ENCODE peak calls at places on chromosomes 7 and 10, in five cellular contexts. Z is fibroblast of lung, V is osteocyte, D is psoas muscle, X is tibial artery. J is an unnamed sample.

GRCh38 chr7:90119178-90119971 is 34.9 kb upstream of the STEAP1 start:
- DNase-seq in X (no peak), V (no peak), Z (peak), D (peak), J (peak)

GRCh38 chr10:130398090-130398994 is 262.2 kb downstream of the GLRX3 start:
- DNase-seq in V (peak), X (no peak), Z (no peak), D (no peak), J (no peak)

GRCh38 chr10:71203716-71204115 is 8.7 kb upstream of the UNC5B start:
- DNase-seq in V (no peak), Z (no peak), X (peak), D (no peak), J (no peak)

GRCh38 chr7:48411619-48412018 is 240.4 kb downstream of the ABCA13 start:
- DNase-seq in Z (no peak), V (no peak), D (no peak), X (no peak), J (no peak)

GRCh38 chr7:69199661-69200060 is 398.6 kb upstream of the AUTS2 start:
- DNase-seq in X (no peak), Z (no peak), D (no peak), V (no peak), J (no peak)

GRCh38 chr10:50316169-50316568 is 64.9 kb upstream of the ASAH2 start:
- DNase-seq in Z (no peak), V (no peak), X (no peak), D (no peak), J (no peak)

GRCh38 chr10:4916086-4916716 is 47.0 kb upstream of the AKR1C1 start:
- DNase-seq in V (no peak), D (no peak), X (no peak), Z (no peak), J (no peak)

GRCh38 chr7:27745064-27745583 is 5.2 kb downstream of the TAX1BP1 start:
- DNase-seq in Z (peak), X (no peak), V (no peak), D (no peak), J (no peak)

GRCh38 chr7:22113041-22113440 is 167.3 kb upstream of the CDCA7L start:
- DNase-seq in D (no peak), V (no peak), Z (no peak), X (no peak), J (no peak)

GRCh38 chr7:128105228-128106022 is 74.2 kb upstream of the LRRC4 start:
- DNase-seq in Z (no peak), D (no peak), V (no peak), X (no peak), J (no peak)

GRCh38 chr7:125136755-125137547 is 207.3 kb upstream of the POT1 start:
- DNase-seq in V (no peak), D (no peak), Z (peak), X (no peak), J (no peak)

GRCh38 chr10:61899045-61899444 is 2.5 kb upstream of the ARID5B start:
- DNase-seq in X (no peak), V (no peak), Z (peak), D (no peak), J (no peak)

GRCh38 chr7:84025332-84025927 is 169.2 kb downstream of the SEMA3A start:
- DNase-seq in Z (peak), V (no peak), X (no peak), D (no peak), J (no peak)

GRCh38 chr10:36720931-36721330 is 404.5 kb upstream of the ANKRD30A start:
- DNase-seq in Z (no peak), X (no peak), V (no peak), D (no peak), J (no peak)

GRCh38 chr10:36722777-36723176 is 402.6 kb upstream of the ANKRD30A start:
- DNase-seq in V (no peak), X (no peak), Z (no peak), D (no peak), J (no peak)

GRCh38 chr10:36721851-36722250 is 403.5 kb upstream of the ANKRD30A start:
- DNase-seq in D (no peak), X (no peak), Z (no peak), V (no peak), J (no peak)

GRCh38 chr10:36730316-36730715 is 395.1 kb upstream of the ANKRD30A start:
- DNase-seq in V (no peak), X (no peak), D (no peak), Z (no peak), J (no peak)

GRCh38 chr10:36725581-36726520 is 399.5 kb upstream of the ANKRD30A start:
- DNase-seq in D (peak), Z (peak), X (no peak), V (no peak), J (no peak)
- TF ChIP-seq CTCF in D (no peak), Z (peak), X (no peak), V (peak), J (no peak)

DNA sequence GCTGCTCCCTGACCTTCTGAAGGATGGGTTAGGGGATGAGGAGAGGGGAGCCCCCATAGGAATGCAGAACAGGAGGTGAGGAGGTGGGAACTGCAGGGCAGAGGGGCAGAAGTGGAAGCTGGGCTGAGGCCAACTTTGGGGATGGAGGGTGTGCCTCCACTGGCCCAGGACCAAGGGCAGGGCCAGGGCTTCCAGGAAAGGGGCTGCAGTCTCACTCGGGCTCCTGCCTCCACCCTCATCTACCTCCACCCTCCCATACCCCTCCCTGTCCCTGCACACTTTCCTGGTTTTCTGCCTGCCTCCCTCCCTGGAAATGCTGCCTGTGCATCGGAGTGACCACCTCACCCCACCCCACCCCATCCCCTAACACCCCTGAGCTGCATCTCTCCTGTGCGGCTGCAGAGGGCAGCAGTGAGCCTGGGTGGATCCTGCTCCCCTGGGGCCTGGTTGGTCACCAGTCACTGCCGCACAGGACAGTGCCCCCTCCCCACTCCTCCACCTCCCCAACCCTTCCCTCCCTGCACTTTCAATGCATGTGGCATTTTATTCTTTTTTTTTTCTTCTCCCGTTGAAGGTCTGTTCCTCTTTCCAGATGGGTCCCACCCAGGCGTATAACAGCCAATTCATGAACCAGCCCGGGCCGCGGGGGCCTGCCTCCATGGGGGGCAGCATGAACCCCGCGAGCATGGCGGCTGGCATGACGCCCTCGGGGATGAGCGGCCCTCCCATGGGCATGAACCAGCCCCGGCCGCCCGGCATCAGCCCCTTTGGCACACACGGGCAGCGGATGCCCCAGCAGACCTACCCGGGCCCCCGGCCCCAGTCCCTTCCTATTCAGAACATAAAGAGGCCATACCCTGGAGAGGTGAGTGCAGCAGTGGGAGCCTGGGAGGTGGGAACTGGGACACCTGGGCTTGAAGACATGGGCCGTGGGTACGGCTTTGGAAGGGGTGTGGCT is 54.2 kb upstream of the PPIF start:
- DNase-seq in X (no peak), V (no peak), Z (no peak), D (no peak), J (no peak)
- TF ChIP-seq CTCF in X (no peak), V (peak), Z (peak), D (peak), J (no peak)

GRCh38 chr7:129334473-129334872 is 99.8 kb upstream of the STRIP2 start:
- DNase-seq in X (no peak), D (no peak), Z (no peak), V (no peak), J (no peak)
- TF ChIP-seq CTCF in X (no peak), D (no peak), Z (no peak), V (no peak), J (no peak)

GRCh38 chr7:45100761-45101480 is 10.6 kb downstream of the TBRG4 start:
- DNase-seq in V (no peak), Z (no peak), D (no peak), X (peak), J (no peak)

GRCh38 chr7:45101748-45102147 is 9.7 kb downstream of the TBRG4 start:
- DNase-seq in Z (no peak), V (no peak), D (no peak), X (peak), J (no peak)

GRCh38 chr7:45104844-45105587 is 6.5 kb downstream of the TBRG4 start:
- DNase-seq in Z (no peak), D (no peak), V (no peak), X (peak), J (no peak)

GRCh38 chr7:45103958-45104843 is 7.3 kb downstream of the TBRG4 start:
- DNase-seq in D (no peak), V (no peak), X (peak), Z (no peak), J (no peak)

GRCh38 chr7:45102785-45103712 is 8.4 kb downstream of the TBRG4 start:
- DNase-seq in X (peak), D (no peak), V (no peak), Z (no peak), J (no peak)
- TF ChIP-seq CTCF in X (no peak), D (no peak), V (no peak), Z (no peak), J (no peak)

J was measured in mucosa of descending colon.